ENCODE peak calls at places on chromosomes 2 and 18, in five cellular contexts. G is stomach; L is HT-29; O is MV-4-11; C is stimulated activated naive CD8-positive, alpha-beta T cell treated with anti-CD3 and anti-CD28 coated beads, Interleukin-15, amount 100 ng/mL, for 72 hours. Y is an unnamed sample.

GRCh38 chr2:200786423-200786822 is 25.3 kb upstream of the BZW1 start:
- DNase-seq in O (no peak), C (no peak), G (no peak), L (peak), Y (no peak)

GRCh38 chr2:12774381-12774780 is 57.6 kb downstream of the TRIB2 start:
- DNase-seq in C (no peak), O (no peak), L (no peak), G (no peak), Y (no peak)

GRCh38 chr2:128638311-128638710 is 319.6 kb upstream of the HS6ST1 start:
- DNase-seq in C (no peak), O (peak), L (no peak), G (peak), Y (no peak)

GRCh38 chr2:2164326-2164917 is 166.7 kb downstream of the MYT1L start:
- DNase-seq in O (no peak), L (no peak), C (no peak), G (no peak), Y (no peak)

GRCh38 chr18:34492652-34493051 is 217.4 kb upstream of the DTNA start:
- DNase-seq in L (no peak), G (no peak), O (no peak), C (no peak), Y (no peak)

GRCh38 chr2:31980674-31981356 is 30.0 kb downstream of the MEMO1 start:
- DNase-seq in G (no peak), C (no peak), O (peak), L (peak), Y (no peak)

GRCh38 chr2:190255668-190256067 is 64.0 kb downstream of the HIBCH start:
- DNase-seq in C (no peak), G (no peak), L (no peak), O (no peak), Y (no peak)

GRCh38 chr2:217959723-217960122 is 43.1 kb downstream of the TNS1 start:
- DNase-seq in G (no peak), O (no peak), C (no peak), L (no peak), Y (peak)

GRCh38 chr2:227180286-227180685 is 15.9 kb downstream of the COL4A3 start:
- DNase-seq in G (no peak), C (no peak), L (no peak), O (no peak), Y (no peak)

GRCh38 chr18:50654658-50655550 is 95.0 kb downstream of the MAPK4 start:
- DNase-seq in O (no peak), C (no peak), L (no peak), G (no peak), Y (no peak)

GRCh38 chr2:230842473-230842872 is 22.3 kb upstream of the ITM2C start:
- DNase-seq in C (no peak), O (no peak), L (no peak), G (no peak), Y (no peak)

GRCh38 chr2:217729426-217730058 is 273.3 kb downstream of the TNS1 start:
- DNase-seq in G (no peak), O (no peak), L (no peak), C (no peak), Y (no peak)

GRCh38 chr18:61972389-61973264 is 79.8 kb upstream of the RNF152 start:
- DNase-seq in O (peak), G (no peak), C (no peak), L (no peak), Y (no peak)

GRCh38 chr2:226730487-226730886 is 69.1 kb downstream of the IRS1 start:
- DNase-seq in G (no peak), O (no peak), L (peak), C (no peak), Y (no peak)

GRCh38 chr2:112634153-112634873 is 11.4 kb upstream of the SLC20A1 start:
- DNase-seq in C (no peak), G (no peak), L (no peak), O (no peak), Y (peak)

GRCh38 chr18:38010971-38011370 is 445.4 kb upstream of the CELF4 start:
- DNase-seq in O (no peak), L (no peak), C (no peak), G (no peak), Y (no peak)

GRCh38 chr2:7456762-7457161 is 539.5 kb downstream of the RNF144A start:
- DNase-seq in G (no peak), C (no peak), L (no peak), O (no peak), Y (no peak)

GRCh38 chr18:47260924-47261701 is 9.7 kb upstream of the SKOR2 start:
- DNase-seq in L (no peak), C (no peak), O (no peak), G (no peak), Y (no peak)

GRCh38 chr2:173427887-173428683 is 73.4 kb downstream of the CDCA7 start:
- DNase-seq in C (no peak), G (peak), L (peak), O (no peak), Y (no peak)

GRCh38 chr2:139813340-139813739 is 1033.2 kb upstream of the NXPH2 start:
- DNase-seq in L (no peak), G (no peak), O (no peak), C (no peak), Y (no peak)

GRCh38 chr2:236871500-236872001 is 214.1 kb upstream of the COPS8 start:
- DNase-seq in C (no peak), O (peak), L (peak), G (peak), Y (no peak)

GRCh38 chr2:84234103-84234502 is 225.0 kb downstream of the SUCLG1 start:
- DNase-seq in L (no peak), C (no peak), G (no peak), O (no peak), Y (no peak)

GRCh38 chr2:60152226-60152833 is 401.1 kb downstream of the BCL11A start:
- DNase-seq in C (no peak), L (peak), G (no peak), O (peak), Y (no peak)

GRCh38 chr2:96506016-96506906 is 1.1 kb upstream of the NEURL3 start:
- DNase-seq in G (no peak), C (no peak), O (no peak), L (no peak), Y (peak)

GRCh38 chr2:72116081-72116533 is 31.6 kb downstream of the CYP26B1 start:
- DNase-seq in O (no peak), L (no peak), C (no peak), G (no peak), Y (no peak)

GRCh38 chr2:30491225-30491624 is 44.2 kb downstream of the LCLAT1 start:
- DNase-seq in L (no peak), C (no peak), G (no peak), O (no peak), Y (no peak)

GRCh38 chr2:23584054-23584745 is 199.2 kb downstream of the KLHL29 start:
- DNase-seq in O (no peak), G (no peak), C (no peak), L (no peak), Y (peak)

GRCh38 chr2:67559156-67559555 is 162.0 kb downstream of the ETAA1 start:
- DNase-seq in G (no peak), C (no peak), L (no peak), O (no peak), Y (no peak)

GRCh38 chr2:54880428-54880827 is 157.0 kb downstream of the EML6 start:
- DNase-seq in L (no peak), C (no peak), O (peak), G (no peak), Y (no peak)

GRCh38 chr2:240856151-240856980 is 12.3 kb upstream of the AGXT start:
- DNase-seq in G (no peak), L (peak), C (no peak), O (no peak), Y (no peak)

GRCh38 chr2:134282638-134283400 is 28.9 kb downstream of the MGAT5 start:
- DNase-seq in C (peak), L (no peak), O (peak), G (no peak), Y (peak)

GRCh38 chr2:118889995-118890394 is 42.5 kb upstream of the EN1 start:
- DNase-seq in C (no peak), G (no peak), O (no peak), L (no peak), Y (no peak)

GRCh38 chr2:27162151-27163121 is 13.6 kb downstream of the TCF23 start:
- DNase-seq in L (no peak), G (no peak), C (no peak), O (peak), Y (no peak)

GRCh38 chr2:26744953-26745352 is 19.1 kb upstream of the SLC35F6 start:
- DNase-seq in C (no peak), L (no peak), O (no peak), G (no peak), Y (no peak)

GRCh38 chr2:201821080-201821479 is 14.7 kb downstream of the CDK15 start:
- DNase-seq in L (no peak), O (no peak), G (no peak), C (no peak), Y (no peak)

GRCh38 chr18:59681051-59681450 is 16.2 kb downstream of the CCBE1 start:
- DNase-seq in O (no peak), G (no peak), L (no peak), C (no peak), Y (no peak)

GRCh38 chr2:237896941-237897340 is 37.5 kb downstream of the RAMP1 start:
- DNase-seq in G (no peak), L (no peak), O (no peak), C (no peak), Y (peak)

GRCh38 chr2:118580651-118581050 is 266.8 kb downstream of the EN1 start:
- DNase-seq in C (no peak), L (no peak), G (no peak), O (no peak), Y (no peak)

GRCh38 chr2:215799194-215799593 is 214.2 kb downstream of the MREG start:
- DNase-seq in G (no peak), L (no peak), O (no peak), C (no peak), Y (no peak)